ENCODE peak calls at places on chromosomes 2 and 18, in nine cellular contexts. Z is psoas muscle, R is GM13976, B is Peyer's patch, V is endothelial cell, X is heart right ventricle, E is RWPE1, O is AG04450, G is Panc1. A is an unnamed sample.

GRCh38 chr18:25298853-25299274 is 53.1 kb downstream of the ZNF521 start:
- DNase-seq in Z (peak; percentile 65), O (peak; percentile 88), V (peak; percentile 80), B (peak; percentile 45), R (no peak), G (peak; percentile 25), X (peak; percentile 51), E (peak; percentile 6), A (no peak)

GRCh38 chr2:9767656-9768281 is 75.5 kb upstream of the TAF1B start:
- DNase-seq in Z (no peak), G (no peak), B (no peak), E (no peak), O (no peak), V (no peak), X (no peak), R (no peak), A (no peak)

GRCh38 chr2:83933743-83934142 is 525.3 kb downstream of the SUCLG1 start:
- DNase-seq in G (no peak), X (no peak), R (no peak), E (no peak), V (no peak), B (no peak), O (no peak), Z (no peak), A (no peak)

GRCh38 chr18:13388586-13389490 is 170.3 kb downstream of the LDLRAD4 start:
- DNase-seq in O (no peak), X (no peak), V (no peak), G (no peak), E (no peak), R (no peak), Z (no peak), B (no peak), A (no peak)

GRCh38 chr2:65377556-65378307 is 54.7 kb downstream of the SPRED2 start:
- DNase-seq in R (no peak), G (no peak), Z (no peak), B (peak; percentile 57), O (no peak), X (no peak), E (peak; percentile 65), V (peak; percentile 16), A (no peak)

GRCh38 chr2:32841931-32842898 is 104.5 kb upstream of the LTBP1 start:
- DNase-seq in V (no peak), R (no peak), Z (no peak), X (no peak), O (no peak), B (no peak), G (no peak), E (no peak), A (no peak)

GRCh38 chr18:37524139-37524538 is 41.5 kb downstream of the CELF4 start:
- DNase-seq in Z (no peak), R (no peak), E (no peak), V (no peak), G (no peak), O (no peak), B (no peak), X (no peak), A (no peak)

GRCh38 chr2:232988444-232988843 is 24.6 kb downstream of the NGEF start:
- DNase-seq in R (no peak), G (peak; percentile 93), X (no peak), B (peak; percentile 85), V (no peak), Z (peak; percentile 39), O (peak; percentile 89), E (peak; percentile 98), A (no peak)

GRCh38 chr18:2223394-2223793 is 347.9 kb downstream of the METTL4 start:
- DNase-seq in B (no peak), O (no peak), V (no peak), E (no peak), R (no peak), X (no peak), Z (no peak), G (no peak), A (no peak)

GRCh38 chr18:78376036-78376435 is 603.6 kb upstream of the SALL3 start:
- DNase-seq in X (no peak), E (no peak), V (no peak), G (no peak), O (no peak), R (no peak), Z (no peak), B (no peak), A (no peak)

GRCh38 chr18:3500016-3500415 is 50.0 kb downstream of the TGIF1 start:
- DNase-seq in O (no peak), V (no peak), R (no peak), G (no peak), X (no peak), B (no peak), Z (no peak), E (no peak), A (no peak)

GRCh38 chr2:206353685-206354084 is 79.2 kb downstream of the ZDBF2 start:
- DNase-seq in E (no peak), G (no peak), X (no peak), Z (no peak), R (no peak), O (no peak), V (no peak), B (no peak), A (no peak)

GRCh38 chr2:86298411-86299390 is 38.7 kb downstream of the REEP1 start:
- DNase-seq in X (peak; percentile 28), O (no peak), G (no peak), R (no peak), Z (no peak), V (peak; percentile 43), E (peak; percentile 13), B (no peak), A (no peak)

GRCh38 chr2:230921806-230922595 is 3.0 kb downstream of the GPR55 start:
- DNase-seq in R (no peak), E (no peak), X (no peak), G (no peak), B (peak; percentile 47), Z (no peak), V (no peak), O (no peak), A (no peak)

GRCh38 chr2:106020821-106021316 is 173.2 kb downstream of the UXS1 start:
- DNase-seq in B (no peak), V (no peak), R (no peak), O (no peak), X (peak; percentile 16), G (no peak), Z (no peak), E (no peak), A (no peak)

GRCh38 chr2:229511524-229511923 is 202.8 kb downstream of the DNER start:
- DNase-seq in V (no peak), E (no peak), O (no peak), X (no peak), R (no peak), G (no peak), B (no peak), Z (no peak), A (no peak)

GRCh38 chr2:127133793-127134192 is 26.8 kb upstream of the BIN1 start:
- DNase-seq in E (no peak), Z (no peak), B (no peak), G (no peak), X (no peak), V (no peak), R (no peak), O (no peak), A (no peak)

GRCh38 chr18:7945882-7946281 is 378.8 kb downstream of the PTPRM start:
- DNase-seq in B (peak; percentile 69), X (no peak), R (no peak), O (peak; percentile 87), Z (no peak), G (no peak), E (peak; percentile 57), V (no peak), A (no peak)

GRCh38 chr2:18467727-18468363 is 92.6 kb downstream of the RDH14 start:
- DNase-seq in X (peak; percentile 24), E (no peak), V (no peak), B (no peak), G (no peak), Z (peak; percentile 41), O (no peak), R (no peak), A (no peak)

GRCh38 chr2:46258937-46259781 is 38.0 kb upstream of the EPAS1 start:
- DNase-seq in V (no peak), R (no peak), Z (no peak), B (no peak), G (no peak), O (no peak), E (no peak), X (peak; percentile 41), A (no peak)

GRCh38 chr2:38178556-38179419 is 102.8 kb upstream of the CYP1B1 start:
- DNase-seq in Z (no peak), X (peak; percentile 23), O (no peak), R (peak; percentile 30), B (no peak), V (no peak), E (no peak), G (no peak), A (no peak)

GRCh38 chr18:22985250-22985649 is 52.1 kb downstream of the RBBP8 start:
- DNase-seq in O (no peak), R (no peak), G (no peak), Z (no peak), V (no peak), X (no peak), B (no peak), E (no peak), A (no peak)

GRCh38 chr2:128791983-128792315 is 473.3 kb upstream of the HS6ST1 start:
- DNase-seq in Z (no peak), X (no peak), E (no peak), B (no peak), O (no peak), G (no peak), R (no peak), V (no peak), A (no peak)
- TF ChIP-seq CTCF in Z (no peak), X (no peak), E (no peak), B (no peak), O (no peak), G (no peak), R (no peak), V (no peak), A (no peak)

GRCh38 chr2:156457523-156458228 is 21.5 kb downstream of the GPD2 start:
- DNase-seq in E (no peak), Z (no peak), V (no peak), R (no peak), B (no peak), G (no peak), X (no peak), O (no peak), A (no peak)
- TF ChIP-seq CTCF in E (no peak), Z (no peak), V (no peak), R (no peak), B (no peak), G (no peak), X (peak; percentile 29), O (no peak), A (no peak)

DNA sequence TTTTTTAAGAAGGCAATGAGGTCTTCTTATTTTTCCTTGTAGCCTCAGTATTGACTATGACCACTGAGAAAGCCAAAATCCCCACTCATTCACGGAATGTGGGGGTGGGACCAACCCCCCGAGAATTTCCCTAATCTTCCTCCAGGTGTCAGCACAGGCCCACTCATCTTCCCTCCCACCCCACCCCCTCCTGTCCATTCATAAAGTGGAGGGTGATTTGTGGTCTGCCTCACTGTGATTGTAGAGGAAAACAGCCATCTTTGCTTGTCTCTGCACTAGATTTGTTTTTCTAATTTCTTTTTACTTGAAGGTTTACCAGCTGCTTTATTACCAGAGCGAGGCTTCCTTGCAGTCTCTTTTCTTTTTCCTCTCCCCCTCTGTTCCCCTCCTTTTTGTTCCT is 171.7 kb downstream of the ICOS start:
- DNase-seq in E (peak; percentile 31), B (no peak), V (peak; percentile 41), R (peak; percentile 46), X (peak; percentile 16), G (no peak), O (no peak), Z (no peak), A (peak; percentile 47)
- TF ChIP-seq CTCF in E (no peak), B (peak; percentile 27), V (peak; percentile 61), R (peak; percentile 16), X (peak; percentile 63), G (peak; percentile 53), O (peak; percentile 13), Z (peak; percentile 42), A (peak; percentile 47)

GRCh38 chr2:203279288-203279687 is 40.5 kb downstream of the CYP20A1 start:
- DNase-seq in B (no peak), O (no peak), G (no peak), E (no peak), R (no peak), V (no peak), Z (no peak), X (no peak), A (no peak)
- TF ChIP-seq CTCF in B (no peak), O (no peak), G (no peak), E (no peak), R (no peak), V (no peak), Z (no peak), X (no peak), A (no peak)

A was measured in GM13977.